ENCODE peak calls at places on chromosomes 6 and 20, in four cellular contexts. One of them, this sample, is unnamed.

GRCh38 chr6:41680182-41680965 is 42.1 kb downstream of the MDFI start:
- DNase-seq in ELR: no peak
- DNase-seq in hepatocyte: no peak
- DNase-seq in HT-29: no peak
- DNase-seq in this sample: no peak

GRCh38 chr6:168044521-168045130 is 34.4 kb downstream of the FRMD1 start:
- DNase-seq in ELR: no peak
- DNase-seq in HT-29: no peak
- DNase-seq in hepatocyte: no peak
- DNase-seq in this sample: no peak

GRCh38 chr6:113120214-113120576 is 737.0 kb upstream of the MARCKS start:
- DNase-seq in hepatocyte: peak
- DNase-seq in HT-29: no peak
- DNase-seq in ELR: peak
- DNase-seq in this sample: no peak

GRCh38 chr20:44614525-44614924 is 32.1 kb downstream of the PKIG start:
- DNase-seq in HT-29: no peak
- DNase-seq in ELR: no peak
- DNase-seq in hepatocyte: no peak
- DNase-seq in this sample: no peak

GRCh38 chr20:51800769-51801219 is 1.5 kb downstream of the SALL4 start:
- DNase-seq in ELR: peak
- DNase-seq in hepatocyte: peak
- DNase-seq in HT-29: peak
- DNase-seq in this sample: no peak

GRCh38 chr6:16602035-16602434 is 159.2 kb downstream of the ATXN1 start:
- DNase-seq in ELR: no peak
- DNase-seq in HT-29: no peak
- DNase-seq in hepatocyte: no peak
- DNase-seq in this sample: no peak

GRCh38 chr6:155381856-155382690 is 67.8 kb upstream of the TFB1M start:
- DNase-seq in hepatocyte: no peak
- DNase-seq in HT-29: no peak
- DNase-seq in ELR: peak
- DNase-seq in this sample: no peak

GRCh38 chr6:136089885-136090284 is 160.2 kb downstream of the MTFR2 start:
- DNase-seq in HT-29: no peak
- DNase-seq in hepatocyte: no peak
- DNase-seq in ELR: peak
- DNase-seq in this sample: no peak

GRCh38 chr6:71822626-71823025 is 63.7 kb upstream of the RIMS1 start:
- DNase-seq in hepatocyte: no peak
- DNase-seq in ELR: no peak
- DNase-seq in HT-29: no peak
- DNase-seq in this sample: no peak

GRCh38 chr6:134951494-134952263 is 1.8 kb upstream of the ALDH8A1 start:
- DNase-seq in ELR: no peak
- DNase-seq in HT-29: no peak
- DNase-seq in hepatocyte: peak
- DNase-seq in this sample: no peak

GRCh38 chr6:135180458-135181332 is at the start of gene MYB:
- DNase-seq in HT-29: peak
- DNase-seq in ELR: peak
- DNase-seq in hepatocyte: peak
- DNase-seq in this sample: peak

This sample was measured in LNCaP clone FGC.